ENCODE peak calls at places on chromosome 22, in six cellular contexts. S is heart right ventricle; R is upper lobe of right lung; Z is endothelial cell of umbilical vein; P is neural progenitor cell; T is CD8-positive, alpha-beta memory T cell. D is an unnamed sample.

GRCh38 chr22:27445876-27446275 is 355.7 kb downstream of the MN1 start:
- DNase-seq in S (peak), R (no peak), Z (no peak), P (no peak), T (no peak), D (no peak)

GRCh38 chr22:49827853-49828598 is at the start of gene BRD1:
- DNase-seq in S (peak), R (peak), Z (peak), P (peak), T (peak), D (peak)

GRCh38 chr22:16601437-16602223 is 9.0 kb upstream of the CCT8L2 start:
- DNase-seq in S (peak), R (no peak), Z (no peak), P (no peak), T (no peak), D (no peak)

GRCh38 chr22:31556627-31557203 is 60.4 kb downstream of the SFI1 start:
- DNase-seq in S (no peak), R (no peak), Z (peak), P (peak), T (no peak), D (no peak)

GRCh38 chr22:19352766-19353165 is 61.2 kb upstream of the CLTCL1 start:
- DNase-seq in S (no peak), R (no peak), Z (no peak), P (no peak), T (no peak), D (no peak)

GRCh38 chr22:28052818-28053217 is 133.8 kb upstream of the PITPNB start:
- DNase-seq in S (no peak), R (no peak), Z (no peak), P (peak), T (no peak), D (no peak)

GRCh38 chr22:41847300-41847699 is 14.4 kb downstream of the SREBF2 start:
- DNase-seq in S (no peak), R (no peak), Z (no peak), P (no peak), T (no peak), D (no peak)

GRCh38 chr22:38614331-38615122 is 41.7 kb downstream of the FAM227A start:
- DNase-seq in S (no peak), R (no peak), Z (no peak), P (no peak), T (no peak), D (no peak)

GRCh38 chr22:38419121-38419863 is 35.7 kb downstream of the KCNJ4 start:
- DNase-seq in S (no peak), R (no peak), Z (no peak), P (no peak), T (no peak), D (no peak)

GRCh38 chr22:48711669-48712068 is 1116.0 kb downstream of the BRD1 start:
- DNase-seq in S (no peak), R (peak), Z (no peak), P (no peak), T (no peak), D (no peak)

DNA sequence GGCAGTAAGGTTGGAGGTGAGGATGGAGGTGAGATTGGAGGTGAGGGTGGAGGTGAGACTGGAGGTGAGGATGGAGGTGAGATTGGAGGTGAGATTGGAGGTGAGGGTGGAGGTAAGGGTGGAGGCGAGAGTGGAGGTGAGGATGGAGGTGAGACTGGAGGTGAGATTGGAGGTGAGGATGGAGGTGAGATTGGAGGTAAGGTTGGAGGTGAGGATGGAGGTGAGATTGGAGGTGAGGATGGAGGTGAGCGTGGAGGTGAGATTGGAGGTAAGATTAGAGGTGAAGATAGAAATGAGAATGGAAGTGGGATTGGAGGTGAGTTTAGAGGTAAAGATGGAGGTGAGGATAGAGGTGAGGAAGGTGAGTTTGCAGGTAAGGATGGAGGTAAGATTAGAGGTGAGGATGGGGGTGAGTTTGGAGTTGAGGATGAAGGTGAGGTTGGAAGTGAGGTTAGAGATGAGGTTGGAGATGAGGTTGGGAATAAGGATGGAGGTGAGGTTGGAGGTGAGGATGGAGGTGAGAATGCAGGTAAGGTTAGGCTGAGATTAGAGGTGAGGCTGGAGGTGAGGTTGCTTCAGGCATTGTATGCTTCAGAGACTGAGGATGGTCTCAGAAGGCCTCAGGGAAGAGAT is 12.2 kb downstream of the NCF4 start:
- DNase-seq in S (no peak), R (no peak), Z (no peak), P (no peak), T (no peak), D (no peak)
- H3K27ac ChIP-seq in S (peak), R (no peak), Z (no peak), P (no peak), T (no peak), D (peak)

GRCh38 chr22:46120420-46120737 is 29.9 kb upstream of the PPARA start:
- DNase-seq in S (no peak), R (no peak), Z (no peak), P (no peak), T (no peak), D (no peak)
- H3K27ac ChIP-seq in S (no peak), R (no peak), Z (no peak), P (no peak), T (no peak), D (no peak)

DNA sequence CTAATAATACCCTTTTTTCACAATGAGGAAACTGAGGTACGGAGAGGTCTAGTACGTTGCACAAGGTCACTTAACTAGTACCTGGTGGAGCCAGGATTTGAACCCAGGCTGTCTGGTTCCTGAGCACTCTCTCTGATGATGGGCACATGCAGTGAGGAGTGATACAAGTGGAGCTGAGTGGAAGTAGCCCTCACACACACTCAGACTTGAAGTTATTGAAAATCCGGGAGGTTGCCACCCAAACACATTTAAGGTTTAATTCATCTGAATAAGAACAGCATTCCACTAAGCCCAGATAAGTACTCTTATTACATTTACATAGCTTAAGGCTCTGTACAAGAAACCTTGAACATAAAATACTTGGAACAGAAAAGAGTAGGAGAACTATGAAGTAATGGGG is 4.8 kb downstream of the GRAP2 start:
- DNase-seq in S (no peak), R (no peak), Z (no peak), P (no peak), T (no peak), D (no peak)
- H3K27ac ChIP-seq in S (no peak), R (no peak), Z (no peak), P (no peak), T (peak), D (no peak)

GRCh38 chr22:25119609-25120008 is 80.0 kb upstream of the CRYBB3 start:
- DNase-seq in S (no peak), R (no peak), Z (no peak), P (no peak), T (no peak), D (no peak)
- H3K27ac ChIP-seq in S (peak), R (peak), Z (peak), P (peak), T (no peak), D (peak)

GRCh38 chr22:30243671-30244465 is 2.7 kb downstream of the LIF start:
- DNase-seq in S (no peak), R (no peak), Z (no peak), P (no peak), T (no peak), D (no peak)
- H3K27ac ChIP-seq in S (no peak), R (no peak), Z (no peak), P (no peak), T (no peak), D (no peak)

GRCh38 chr22:23828800-23829680 is 9.8 kb downstream of the DERL3 start:
- DNase-seq in S (no peak), R (no peak), Z (no peak), P (no peak), T (no peak), D (no peak)
- H3K27ac ChIP-seq in S (peak), R (no peak), Z (no peak), P (no peak), T (no peak), D (no peak)